ENCODE peak calls at places on chromosomes 1 and 21, in five cellular contexts. W is HFFc6, H is fibroblast of pulmonary artery, I is H9, C is osteocyte. T is an unnamed sample.

GRCh38 chr21:37631319-37632117 is 264.9 kb downstream of the DYRK1A start:
- DNase-seq in I (peak; percentile 63), W (no peak), H (peak; percentile 16), C (no peak), T (no peak)

GRCh38 chr1:15454256-15454655 is 2.3 kb upstream of the CELA2A start:
- DNase-seq in W (peak; percentile 37), I (no peak), C (no peak), H (peak; percentile 53), T (no peak)

GRCh38 chr1:101911894-101912293 is 84.8 kb downstream of the OLFM3 start:
- DNase-seq in I (no peak), C (no peak), H (no peak), W (no peak), T (no peak)

GRCh38 chr1:244050835-244051444 is at the start of gene ZBTB18:
- DNase-seq in I (no peak), H (peak; percentile 53), C (no peak), W (peak; percentile 30), T (no peak)

GRCh38 chr1:224116131-224116530 is 2.2 kb downstream of the FBXO28 start:
- DNase-seq in C (no peak), H (peak; percentile 72), I (no peak), W (peak; percentile 53), T (no peak)

GRCh38 chr21:46050651-46051378 is 47.1 kb upstream of the COL6A2 start:
- DNase-seq in H (no peak), W (no peak), I (no peak), C (peak; percentile 80), T (no peak)

GRCh38 chr1:203519053-203519770 is 25.3 kb downstream of the OPTC start:
- DNase-seq in I (peak; percentile 94), W (no peak), H (no peak), C (no peak), T (no peak)

GRCh38 chr1:240602189-240602588 is 9.8 kb downstream of the GREM2 start:
- DNase-seq in I (no peak), H (peak; percentile 21), W (no peak), C (no peak), T (no peak)

GRCh38 chr1:8434104-8434503 is 116.2 kb downstream of the SLC45A1 start:
- DNase-seq in H (no peak), W (no peak), I (no peak), C (no peak), T (no peak)

GRCh38 chr1:50332941-50333594 is 90.2 kb downstream of the DMRTA2 start:
- DNase-seq in W (no peak), H (peak; percentile 45), I (peak; percentile 85), C (no peak), T (peak; percentile 89)

GRCh38 chr21:38351961-38352521 is 95.2 kb downstream of the KCNJ15 start:
- DNase-seq in H (peak; percentile 76), I (no peak), C (no peak), W (peak; percentile 74), T (no peak)

GRCh38 chr1:35568975-35569395 is 4.1 kb upstream of the TFAP2E start:
- DNase-seq in W (peak; percentile 51), C (no peak), H (peak; percentile 79), I (peak; percentile 71), T (peak; percentile 76)

GRCh38 chr1:112196731-112197130 is 199.3 kb upstream of the CTTNBP2NL start:
- DNase-seq in W (no peak), H (no peak), I (no peak), C (no peak), T (no peak)

GRCh38 chr1:236143104-236143948 is 987 bp downstream of the GPR137B start:
- DNase-seq in W (peak; percentile 67), I (no peak), H (peak; percentile 68), C (no peak), T (peak; percentile 15)

GRCh38 chr1:108817016-108817415 is 39.9 kb downstream of the AKNAD1 start:
- DNase-seq in H (peak; percentile 69), W (peak; percentile 74), I (no peak), C (no peak), T (no peak)

GRCh38 chr1:109793089-109793485 is 29.4 kb upstream of the EPS8L3 start:
- DNase-seq in C (peak; percentile 66), I (no peak), H (no peak), W (no peak), T (no peak)

GRCh38 chr1:6183520-6183989 is 3.4 kb upstream of the CHD5 start:
- DNase-seq in W (peak; percentile 25), I (peak; percentile 57), C (no peak), H (no peak), T (no peak)

GRCh38 chr1:91803847-91804545 is 82.0 kb downstream of the TGFBR3 start:
- DNase-seq in W (no peak), C (no peak), H (no peak), I (no peak), T (no peak)

GRCh38 chr1:81584398-81584797 is 216.3 kb upstream of the ADGRL2 start:
- DNase-seq in H (no peak), C (no peak), I (no peak), W (no peak), T (no peak)

GRCh38 chr1:115463347-115463746 is 125.3 kb upstream of the NGF start:
- DNase-seq in H (no peak), W (no peak), C (peak; percentile 42), I (peak; percentile 21), T (no peak)
- TF ChIP-seq CTCF in H (no peak), W (peak; percentile 62), C (peak; percentile 22), I (no peak), T (no peak)

GRCh38 chr1:94599090-94599813 is 57.7 kb upstream of the F3 start:
- DNase-seq in W (peak; percentile 32), I (peak; percentile 75), C (peak; percentile 69), H (no peak), T (peak; percentile 13)
- TF ChIP-seq CTCF in W (peak; percentile 67), I (peak; percentile 71), C (peak; percentile 58), H (peak; percentile 42), T (no peak)

GRCh38 chr1:150532860-150533259 is 16.3 kb upstream of the ADAMTSL4 start:
- DNase-seq in C (no peak), I (no peak), W (no peak), H (no peak), T (no peak)

GRCh38 chr1:150536836-150537731 is 12.1 kb upstream of the ADAMTSL4 start:
- DNase-seq in C (no peak), I (no peak), H (no peak), W (no peak), T (no peak)

GRCh38 chr1:150534002-150534401 is 15.2 kb upstream of the ADAMTSL4 start:
- DNase-seq in I (no peak), C (no peak), W (no peak), H (no peak), T (no peak)

GRCh38 chr1:150535511-150536281 is 13.5 kb upstream of the ADAMTSL4 start:
- DNase-seq in C (no peak), I (peak; percentile 32), W (peak; percentile 71), H (no peak), T (no peak)

DNA sequence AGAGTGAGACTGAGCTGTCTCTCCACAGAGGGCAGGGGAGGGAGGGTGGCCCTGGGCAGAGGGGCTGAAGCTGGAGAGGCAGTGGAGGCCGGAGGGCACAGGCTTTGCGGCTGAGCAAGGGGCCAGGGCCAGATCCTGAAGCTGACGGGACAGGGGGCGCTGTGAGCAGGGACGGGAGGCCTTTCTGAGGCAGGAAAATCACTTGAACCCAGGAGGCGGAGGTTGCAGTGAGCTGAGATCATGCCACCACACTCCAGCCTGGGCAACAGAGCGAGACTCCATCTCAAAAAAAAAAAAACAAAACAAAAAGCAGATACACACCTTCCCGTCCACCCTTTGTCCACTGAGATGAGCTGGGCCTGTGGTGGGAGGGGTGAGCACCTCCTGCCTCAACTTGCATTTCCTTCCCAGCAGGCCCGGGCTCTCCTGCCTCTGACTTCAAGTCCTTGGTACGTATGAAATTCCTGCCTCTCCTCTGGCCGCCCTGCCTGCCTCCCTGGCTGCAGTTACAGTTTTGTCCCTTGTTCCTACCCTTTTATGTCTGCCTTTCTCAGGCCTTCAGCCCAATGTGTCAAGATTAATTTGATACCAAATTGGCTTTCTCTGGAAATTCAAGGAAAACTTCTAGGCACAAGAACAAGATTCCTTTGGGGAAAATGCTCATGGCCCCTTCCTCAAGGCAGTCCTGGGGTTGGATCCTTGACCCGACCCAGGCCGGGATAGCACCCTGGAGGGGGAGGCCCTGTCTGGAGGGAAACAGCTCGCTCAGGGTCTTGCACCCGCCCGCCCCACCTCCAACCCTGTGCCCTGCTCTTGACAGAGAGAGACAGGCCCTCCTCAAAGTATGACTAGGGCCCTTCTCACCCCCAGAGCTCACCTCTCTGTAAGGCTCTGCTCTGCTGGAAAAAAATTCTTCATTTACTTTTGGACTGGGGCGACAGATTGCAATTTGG is 11.2 kb upstream of the ADAMTSL4 start:
- DNase-seq in W (peak; percentile 83), I (peak; percentile 82), H (peak; percentile 84), C (no peak), T (peak; percentile 49)
- TF ChIP-seq CTCF in W (peak; percentile 59), I (peak; percentile 66), H (peak; percentile 12), C (no peak), T (no peak)

GRCh38 chr1:57082711-57083439 is 117.1 kb upstream of the C8B start:
- DNase-seq in I (no peak), C (no peak), W (no peak), H (no peak), T (no peak)

GRCh38 chr1:57079454-57080157 is 113.8 kb upstream of the C8B start:
- DNase-seq in H (no peak), W (no peak), I (peak; percentile 43), C (no peak), T (no peak)
- TF ChIP-seq CTCF in H (peak; percentile 13), W (peak; percentile 58), I (peak; percentile 74), C (peak; percentile 40), T (peak; percentile 20)

GRCh38 chr1:60129916-60130315 is 56.3 kb upstream of the C1orf87 start:
- DNase-seq in H (peak; percentile 18), W (peak; percentile 24), C (no peak), I (no peak), T (no peak)
- TF ChIP-seq CTCF in H (no peak), W (peak; percentile 39), C (peak; percentile 36), I (no peak), T (no peak)

DNA sequence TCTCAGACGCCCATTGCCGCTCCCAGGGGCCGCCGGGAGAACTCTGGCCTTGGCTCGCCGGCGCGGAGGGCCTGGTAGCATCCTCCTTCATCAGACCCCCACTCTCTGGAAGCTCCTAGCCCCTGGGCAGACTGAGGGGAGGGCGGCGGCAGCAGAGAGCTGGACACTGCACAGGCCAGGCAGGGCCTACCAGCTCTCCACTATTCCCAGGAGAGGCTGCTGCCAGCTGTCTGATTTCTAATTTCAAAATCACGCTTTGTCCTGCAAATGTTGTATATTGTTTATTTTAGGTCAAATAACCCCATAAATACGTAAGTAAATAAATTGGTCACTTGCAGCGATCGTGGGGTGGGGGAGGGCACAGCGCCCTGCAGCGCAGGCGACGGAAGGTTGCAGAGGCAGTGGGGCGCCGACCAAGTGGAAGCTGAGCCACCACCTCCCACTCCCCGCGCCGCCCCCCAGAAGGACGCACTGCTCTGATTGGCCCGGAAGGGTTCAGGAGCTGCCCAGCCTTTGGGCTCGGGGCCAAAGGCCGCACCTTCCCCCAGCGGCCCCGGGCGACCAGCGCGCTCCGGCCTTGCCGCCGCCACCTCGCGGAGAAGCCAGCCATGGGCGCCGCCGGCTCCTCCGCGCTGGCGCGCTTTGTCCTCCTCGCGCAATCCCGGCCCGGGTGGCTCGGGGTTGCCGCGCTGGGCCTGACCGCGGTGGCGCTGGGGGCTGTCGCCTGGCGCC is at the start of gene MTARC1:
- DNase-seq in W (peak; percentile 9), H (peak; percentile 48), I (peak; percentile 90), C (peak; percentile 82), T (peak; percentile 65)
- TF ChIP-seq CTCF in W (peak; percentile 33), H (no peak), I (peak; percentile 12), C (peak; percentile 28), T (no peak)

GRCh38 chr21:35340273-35340672 is 291.2 kb upstream of the RUNX1 start:
- DNase-seq in W (no peak), H (no peak), I (no peak), C (no peak), T (no peak)
- TF ChIP-seq CTCF in W (no peak), H (no peak), I (no peak), C (no peak), T (no peak)

GRCh38 chr1:53176452-53177344 is 19.9 kb upstream of the CPT2 start:
- DNase-seq in H (peak; percentile 30), W (no peak), C (no peak), I (no peak), T (no peak)
- TF ChIP-seq CTCF in H (peak; percentile 20), W (peak; percentile 39), C (no peak), I (no peak), T (no peak)

T was measured in endothelial cell.